ENCODE peak calls at places on chromosomes 7 and 10, in seven cellular contexts. Q is neuronal stem cell, G is mesendoderm, Y is H9, R is trophoblast cell, B is H1, L is mesenchymal stem cell. J is an unnamed sample.

GRCh38 chr10:128337860-128338378 is 211.7 kb upstream of the MKI67 start:
- DNase-seq in L (no peak), B (no peak), R (no peak), Q (no peak), G (no peak), Y (no peak), J (no peak)

GRCh38 chr7:2018786-2019692 is 213.7 kb downstream of the MAD1L1 start:
- DNase-seq in G (peak), B (no peak), Q (no peak), L (peak), R (peak), Y (no peak), J (peak)

GRCh38 chr10:79018591-79019011 is 50.2 kb upstream of the ZMIZ1 start:
- DNase-seq in G (no peak), B (no peak), L (peak), R (no peak), Q (no peak), Y (no peak), J (peak)

GRCh38 chr7:108226723-108227359 is 96.7 kb upstream of the LAMB4 start:
- DNase-seq in L (no peak), Q (no peak), Y (no peak), B (no peak), G (no peak), R (no peak), J (no peak)

GRCh38 chr7:141460781-141461715 is 90.2 kb upstream of the AGK start:
- DNase-seq in Q (no peak), R (peak), L (no peak), G (no peak), Y (no peak), B (no peak), J (no peak)

GRCh38 chr7:1608318-1608717 is 38.5 kb upstream of the PSMG3 start:
- DNase-seq in G (no peak), R (no peak), Y (no peak), Q (no peak), B (no peak), L (no peak), J (no peak)

GRCh38 chr10:101889256-101890210 is 45.9 kb upstream of the KCNIP2 start:
- DNase-seq in L (peak), B (peak), Y (peak), G (peak), Q (peak), R (peak), J (peak)

GRCh38 chr7:123871998-123872867 is 27.3 kb downstream of the HYAL4 start:
- DNase-seq in L (peak), B (peak), R (peak), G (peak), Y (peak), Q (peak), J (peak)

GRCh38 chr10:27620425-27621397 is 116.6 kb downstream of the RAB18 start:
- DNase-seq in R (peak), Q (no peak), L (no peak), G (no peak), Y (no peak), B (no peak), J (peak)

GRCh38 chr7:92496876-92497275 is 19.1 kb upstream of the ERVW-1 start:
- DNase-seq in L (peak), R (no peak), B (no peak), Y (no peak), G (no peak), Q (no peak), J (peak)

GRCh38 chr10:4475796-4476195 is 350.2 kb upstream of the AKR1E2 start:
- DNase-seq in L (no peak), B (no peak), G (no peak), R (no peak), Q (no peak), Y (no peak), J (no peak)

GRCh38 chr10:31745612-31746376 is 182.8 kb downstream of the ARHGAP12 start:
- DNase-seq in Y (no peak), Q (no peak), R (peak), B (no peak), L (peak), G (no peak), J (peak)

GRCh38 chr10:29649561-29650551 is 15.1 kb upstream of the SVIL start:
- DNase-seq in Y (no peak), L (peak), B (no peak), Q (no peak), R (no peak), G (no peak), J (peak)

GRCh38 chr10:54203426-54203825 is 597.6 kb downstream of the PCDH15 start:
- DNase-seq in G (no peak), L (no peak), Q (no peak), Y (no peak), R (no peak), B (no peak), J (no peak)

GRCh38 chr10:110353244-110354119 is 48.8 kb upstream of the SMNDC1 start:
- DNase-seq in L (peak), R (peak), B (no peak), Q (no peak), G (peak), Y (peak), J (peak)

GRCh38 chr10:103636492-103636891 is 143.0 kb downstream of the NEURL1 start:
- DNase-seq in L (no peak), R (no peak), Q (peak), B (peak), Y (peak), G (peak), J (no peak)

GRCh38 chr7:98085674-98086073 is 21.0 kb upstream of the LMTK2 start:
- DNase-seq in L (no peak), Y (no peak), Q (no peak), R (no peak), G (no peak), B (no peak), J (no peak)
- H3K4ac ChIP-seq in L (no peak), Y (no peak), Q (no peak), R (no peak), G (no peak), B (no peak), J (no peak)

DNA sequence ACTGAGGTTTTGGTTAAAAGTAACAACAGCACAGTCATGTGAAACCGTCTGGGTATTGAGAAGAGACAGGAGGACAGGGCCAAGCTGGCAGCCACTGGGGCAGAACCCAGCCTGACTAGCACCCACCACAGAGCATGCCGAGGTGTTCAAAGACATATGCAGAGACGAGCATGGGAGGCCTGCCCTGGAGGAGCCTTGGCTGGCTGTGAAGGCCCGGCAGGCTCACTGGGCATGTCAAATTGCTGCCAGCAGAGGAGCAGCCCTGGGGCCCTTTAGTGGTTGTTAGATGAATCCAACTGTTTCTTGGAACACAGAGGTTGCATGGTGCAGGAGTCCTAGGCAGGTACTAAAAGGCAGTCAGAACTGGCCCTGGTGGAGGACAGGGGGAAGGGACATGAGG is 5.0 kb upstream of the GDF2 start:
- DNase-seq in R (no peak), Q (no peak), L (no peak), G (peak), B (no peak), Y (no peak), J (no peak)
- H3K4ac ChIP-seq in R (no peak), Q (no peak), L (no peak), G (no peak), B (no peak), Y (no peak), J (no peak)

GRCh38 chr10:77776487-77776886 is 138.9 kb upstream of the KCNMA1 start:
- DNase-seq in G (peak), B (no peak), R (no peak), L (no peak), Q (no peak), Y (no peak), J (no peak)
- H3K4ac ChIP-seq in G (no peak), B (no peak), R (no peak), L (no peak), Q (no peak), Y (no peak), J (no peak)

GRCh38 chr7:22111661-22112060 is 166.0 kb upstream of the CDCA7L start:
- DNase-seq in Y (no peak), L (no peak), B (no peak), Q (no peak), G (no peak), R (no peak), J (no peak)
- H3K4ac ChIP-seq in Y (no peak), L (no peak), B (no peak), Q (no peak), G (no peak), R (no peak), J (no peak)

DNA sequence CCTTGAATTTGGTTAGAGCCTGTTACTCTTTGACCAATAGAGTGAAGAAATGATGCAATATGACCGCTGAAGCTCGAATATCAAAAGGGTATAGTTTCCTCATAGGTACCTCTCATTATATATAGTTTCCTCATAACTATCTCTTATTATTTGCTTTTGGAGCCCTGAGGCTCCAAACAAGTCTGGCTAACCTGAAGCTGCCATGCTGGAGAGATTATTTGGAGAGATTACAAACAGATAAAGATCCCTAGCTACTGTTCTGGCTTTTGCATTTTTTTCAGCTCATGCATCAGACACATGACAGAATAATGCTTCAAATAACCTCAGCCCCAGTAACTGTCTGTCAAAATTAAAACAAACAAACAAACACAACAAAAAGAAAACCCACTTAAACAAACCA is 65.4 kb upstream of the CHRM2 start:
- DNase-seq in Q (no peak), Y (no peak), B (no peak), G (no peak), L (no peak), R (peak), J (no peak)
- H3K4ac ChIP-seq in Q (no peak), Y (no peak), B (no peak), G (no peak), L (no peak), R (no peak), J (no peak)

GRCh38 chr7:111380945-111381344 is 181.3 kb downstream of the IMMP2L start:
- DNase-seq in R (no peak), L (no peak), B (no peak), Q (no peak), G (no peak), Y (no peak), J (no peak)
- H3K4ac ChIP-seq in R (no peak), L (no peak), B (no peak), Q (no peak), G (no peak), Y (no peak), J (no peak)

J was measured in IMR-90.